ENCODE peak calls at places on chromosome 19, in four cellular contexts. One of them, this sample, is unnamed.

GRCh38 chr19:33417751-33418150 is 44.2 kb downstream of the CEBPG start:
- DNase-seq in SK-N-SH: no peak
- DNase-seq in GM12878: no peak
- DNase-seq in HepG2: no peak
- DNase-seq in this sample: no peak

GRCh38 chr19:5345895-5346386 is 5.3 kb upstream of the PTPRS start:
- DNase-seq in SK-N-SH: no peak
- DNase-seq in GM12878: no peak
- DNase-seq in HepG2: no peak
- DNase-seq in this sample: no peak

GRCh38 chr19:7515471-7516226 is at the start of gene ZNF358:
- DNase-seq in SK-N-SH: peak
- DNase-seq in GM12878: no peak
- DNase-seq in HepG2: peak
- DNase-seq in this sample: peak

GRCh38 chr19:6354098-6354674 is 7.1 kb upstream of the CLPP start:
- DNase-seq in SK-N-SH: no peak
- DNase-seq in GM12878: no peak
- DNase-seq in HepG2: no peak
- DNase-seq in this sample: no peak

GRCh38 chr19:1486720-1487575 is 3.2 kb downstream of the PCSK4 start:
- DNase-seq in SK-N-SH: no peak
- DNase-seq in GM12878: no peak
- DNase-seq in HepG2: no peak
- DNase-seq in this sample: no peak

GRCh38 chr19:39499082-39499642 is 415 bp downstream of the DLL3 start:
- DNase-seq in SK-N-SH: peak
- DNase-seq in GM12878: no peak
- DNase-seq in HepG2: no peak
- DNase-seq in this sample: no peak

GRCh38 chr19:2809387-2810140 is 10.1 kb upstream of the ZNF554 start:
- DNase-seq in SK-N-SH: peak
- DNase-seq in GM12878: no peak
- DNase-seq in HepG2: no peak
- DNase-seq in this sample: no peak

GRCh38 chr19:5989388-5990074 is 11.6 kb upstream of the RANBP3 start:
- DNase-seq in SK-N-SH: no peak
- DNase-seq in GM12878: no peak
- DNase-seq in HepG2: no peak
- DNase-seq in this sample: no peak

GRCh38 chr19:9140159-9140874 is at the start of gene ZNF317:
- DNase-seq in SK-N-SH: peak
- DNase-seq in GM12878: peak
- DNase-seq in HepG2: peak
- DNase-seq in this sample: peak

GRCh38 chr19:1069009-1069779 is 2.2 kb downstream of the ARHGAP45 start:
- DNase-seq in SK-N-SH: no peak
- DNase-seq in GM12878: no peak
- DNase-seq in HepG2: no peak
- DNase-seq in this sample: no peak

GRCh38 chr19:3494559-3494958 is 5.9 kb downstream of the DOHH start:
- DNase-seq in SK-N-SH: no peak
- DNase-seq in GM12878: no peak
- DNase-seq in HepG2: no peak
- DNase-seq in this sample: no peak

GRCh38 chr19:42184401-42184861 is 33.0 kb downstream of the DEDD2 start:
- DNase-seq in SK-N-SH: peak
- DNase-seq in GM12878: no peak
- DNase-seq in HepG2: peak
- DNase-seq in this sample: peak

GRCh38 chr19:1112254-1113208 is 8.7 kb downstream of the GPX4 start:
- DNase-seq in SK-N-SH: peak
- DNase-seq in GM12878: no peak
- DNase-seq in HepG2: no peak
- DNase-seq in this sample: peak

GRCh38 chr19:33398361-33399060 is 25.0 kb downstream of the CEBPG start:
- DNase-seq in SK-N-SH: no peak
- DNase-seq in GM12878: no peak
- DNase-seq in HepG2: no peak
- DNase-seq in this sample: no peak

GRCh38 chr19:58397533-58398037 is 2.1 kb downstream of the RNF225 start:
- DNase-seq in SK-N-SH: no peak
- DNase-seq in GM12878: no peak
- DNase-seq in HepG2: no peak
- DNase-seq in this sample: no peak

GRCh38 chr19:14502334-14503092 is 6.6 kb upstream of the GIPC1 start:
- DNase-seq in SK-N-SH: no peak
- DNase-seq in GM12878: no peak
- DNase-seq in HepG2: peak
- DNase-seq in this sample: no peak

GRCh38 chr19:6733338-6734095 is 3.9 kb downstream of the GPR108 start:
- DNase-seq in SK-N-SH: peak
- DNase-seq in GM12878: no peak
- DNase-seq in HepG2: no peak
- DNase-seq in this sample: no peak

GRCh38 chr19:38786572-38787265 is 2.3 kb upstream of the LGALS7B start:
- DNase-seq in SK-N-SH: no peak
- DNase-seq in GM12878: no peak
- DNase-seq in HepG2: no peak
- DNase-seq in this sample: no peak

GRCh38 chr19:39127812-39128510 is 2.4 kb downstream of the PAK4 start:
- DNase-seq in SK-N-SH: no peak
- DNase-seq in GM12878: no peak
- DNase-seq in HepG2: no peak
- DNase-seq in this sample: no peak

GRCh38 chr19:38252935-38253691 is 3.1 kb downstream of the PPP1R14A start:
- DNase-seq in SK-N-SH: peak
- DNase-seq in GM12878: no peak
- DNase-seq in HepG2: no peak
- DNase-seq in this sample: no peak

GRCh38 chr19:46366620-46367277 is 19.9 kb downstream of the PPP5C start:
- DNase-seq in SK-N-SH: no peak
- DNase-seq in GM12878: no peak
- DNase-seq in HepG2: no peak
- DNase-seq in this sample: no peak

GRCh38 chr19:2282062-2282861 is at the start of gene PEAK3:
- DNase-seq in SK-N-SH: peak
- DNase-seq in GM12878: no peak
- DNase-seq in HepG2: no peak
- DNase-seq in this sample: no peak

GRCh38 chr19:35261356-35262100 is 7.2 kb upstream of the USF2 start:
- DNase-seq in SK-N-SH: no peak
- DNase-seq in GM12878: no peak
- DNase-seq in HepG2: no peak
- DNase-seq in this sample: no peak
- TF ChIP-seq JUND in SK-N-SH: no peak
- TF ChIP-seq JUND in GM12878: no peak
- TF ChIP-seq JUND in HepG2: no peak
- TF ChIP-seq JUND in this sample: no peak

GRCh38 chr19:21047712-21048111 is 27.3 kb downstream of the ZNF430 start:
- DNase-seq in SK-N-SH: no peak
- DNase-seq in GM12878: no peak
- DNase-seq in HepG2: no peak
- DNase-seq in this sample: no peak
- TF ChIP-seq JUND in SK-N-SH: no peak
- TF ChIP-seq JUND in GM12878: no peak
- TF ChIP-seq JUND in HepG2: no peak
- TF ChIP-seq JUND in this sample: no peak

DNA sequence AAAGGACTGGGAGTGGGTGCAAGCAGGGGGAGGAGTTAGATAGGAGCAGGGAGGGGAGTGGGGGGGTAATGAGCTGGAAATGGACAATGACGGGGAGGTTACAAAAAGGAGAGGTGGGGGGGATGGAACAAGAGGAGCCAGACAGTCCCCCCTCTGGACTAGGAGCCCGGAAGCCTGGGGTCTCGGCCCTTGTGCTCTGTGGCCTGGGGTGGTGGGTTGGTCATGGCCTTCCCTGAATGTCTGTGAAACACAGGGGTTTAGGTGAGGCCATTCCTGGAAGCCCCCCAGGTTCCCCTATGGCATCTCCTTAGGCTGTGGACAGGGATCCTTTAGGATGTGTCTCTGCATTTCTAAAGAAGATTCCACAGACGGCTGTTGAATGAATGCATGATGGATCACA is 12.1 kb downstream of the KCNC3 start:
- DNase-seq in SK-N-SH: no peak
- DNase-seq in GM12878: no peak
- DNase-seq in HepG2: no peak
- DNase-seq in this sample: no peak
- TF ChIP-seq JUND in SK-N-SH: no peak
- TF ChIP-seq JUND in GM12878: no peak
- TF ChIP-seq JUND in HepG2: no peak
- TF ChIP-seq JUND in this sample: no peak

GRCh38 chr19:48819366-48819816 is 8.6 kb upstream of the BCAT2 start:
- DNase-seq in SK-N-SH: no peak
- DNase-seq in GM12878: no peak
- DNase-seq in HepG2: no peak
- DNase-seq in this sample: no peak
- TF ChIP-seq JUND in SK-N-SH: no peak
- TF ChIP-seq JUND in GM12878: no peak
- TF ChIP-seq JUND in HepG2: no peak
- TF ChIP-seq JUND in this sample: no peak

GRCh38 chr19:16830679-16831078 is 1.5 kb downstream of the SIN3B start:
- DNase-seq in SK-N-SH: no peak
- DNase-seq in GM12878: no peak
- DNase-seq in HepG2: no peak
- DNase-seq in this sample: no peak
- TF ChIP-seq JUND in SK-N-SH: no peak
- TF ChIP-seq JUND in GM12878: no peak
- TF ChIP-seq JUND in HepG2: no peak
- TF ChIP-seq JUND in this sample: no peak

DNA sequence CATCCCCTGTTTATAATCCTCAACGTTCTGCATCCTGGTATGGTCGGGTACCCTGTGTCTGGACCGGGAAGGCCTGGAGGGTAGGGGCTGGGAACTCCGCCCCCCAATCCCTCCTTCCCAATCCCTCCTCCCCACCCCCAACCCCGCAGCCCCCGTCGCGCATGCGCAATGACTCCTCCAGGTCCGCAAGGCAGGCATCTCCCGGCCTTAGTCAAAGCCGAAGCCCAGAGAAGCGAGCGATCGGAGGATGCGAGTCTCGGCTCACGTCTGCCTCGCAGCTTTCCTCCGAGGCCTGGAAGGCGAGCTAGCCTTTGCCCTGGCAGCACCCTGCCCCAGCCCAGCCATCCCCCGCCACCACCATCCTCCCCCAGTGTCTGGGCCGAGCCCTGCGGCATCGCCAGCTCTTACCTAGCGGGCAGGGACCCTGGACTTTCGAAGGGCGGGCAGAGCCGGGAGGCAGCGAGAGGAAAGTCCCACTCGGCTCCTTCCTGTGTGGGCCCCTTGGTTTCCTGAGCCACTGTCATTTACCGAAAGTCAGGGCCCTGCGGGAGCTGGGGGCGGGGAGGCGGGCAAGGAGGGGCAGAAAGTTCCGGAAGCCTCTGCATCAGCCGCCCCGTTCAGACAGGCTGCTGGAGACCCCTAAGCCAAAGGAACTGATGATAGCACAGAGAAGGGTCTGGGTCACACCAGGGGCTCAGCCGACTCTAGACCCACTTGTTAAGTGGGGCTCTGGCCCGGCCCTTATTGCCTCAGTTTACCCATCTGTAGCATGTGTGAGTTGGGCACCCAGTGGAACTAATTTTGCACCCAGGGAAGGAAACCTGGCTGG is at the start of gene JAK3:
- DNase-seq in SK-N-SH: peak
- DNase-seq in GM12878: peak
- DNase-seq in HepG2: peak
- DNase-seq in this sample: no peak
- TF ChIP-seq JUND in SK-N-SH: no peak
- TF ChIP-seq JUND in GM12878: no peak
- TF ChIP-seq JUND in HepG2: no peak
- TF ChIP-seq JUND in this sample: no peak

This sample was measured in T47D.